ENCODE peak calls at places on chromosomes 4 and X, in eight cellular contexts. U, W, M, P, C, G, E and D are unnamed samples.

GRCh38 chr4:86653237-86653865 is 59.2 kb downstream of the PTPN13 start:
- DNase-seq in G (no peak), W (no peak), U (no peak), E (peak; percentile 22), M (no peak), C (no peak), P (no peak), D (no peak)

GRCh38 chrX:106959897-106960296 is 39.7 kb downstream of the CLDN2 start:
- DNase-seq in E (no peak), C (no peak), W (no peak), U (no peak), P (no peak), M (peak; percentile 47), G (no peak), D (no peak)

GRCh38 chr4:5033266-5033945 is 14.1 kb upstream of the CYTL1 start:
- DNase-seq in P (no peak), U (no peak), E (no peak), C (peak; percentile 21), W (peak; percentile 60), G (peak; percentile 26), M (no peak), D (no peak)

GRCh38 chr4:150943126-150943525 is 72.0 kb downstream of the LRBA start:
- DNase-seq in P (no peak), U (no peak), W (no peak), M (no peak), G (no peak), E (no peak), C (no peak), D (no peak)

GRCh38 chr4:139921551-139922184 is 232.3 kb downstream of the MAML3 start:
- DNase-seq in W (no peak), C (no peak), U (no peak), P (no peak), E (peak; percentile 60), G (no peak), M (peak; percentile 40), D (no peak)

GRCh38 chrX:50093627-50094026 is 107.2 kb downstream of the AKAP4 start:
- DNase-seq in P (no peak), M (no peak), E (no peak), C (no peak), G (no peak), W (no peak), U (no peak), D (no peak)

GRCh38 chr4:106818764-106819163 is 217.3 kb downstream of the DKK2 start:
- DNase-seq in M (no peak), E (no peak), P (no peak), C (no peak), W (no peak), U (no peak), G (no peak), D (no peak)

GRCh38 chrX:68163446-68163845 is 269.8 kb downstream of the OPHN1 start:
- DNase-seq in W (no peak), C (no peak), U (no peak), G (no peak), P (no peak), M (no peak), E (no peak), D (no peak)

GRCh38 chr4:114208747-114209146 is 229.3 kb upstream of the ARSJ start:
- DNase-seq in P (no peak), M (no peak), E (no peak), U (no peak), G (no peak), W (no peak), C (no peak), D (no peak)

GRCh38 chrX:49246541-49246940 is 11.3 kb downstream of the CCDC22 start:
- DNase-seq in C (no peak), W (no peak), M (no peak), U (no peak), G (no peak), E (no peak), P (no peak), D (no peak)

GRCh38 chrX:9635805-9636204 is 129.8 kb downstream of the GPR143 start:
- DNase-seq in P (no peak), G (no peak), W (no peak), M (no peak), E (no peak), C (no peak), U (peak; percentile 80), D (no peak)

GRCh38 chr4:152369903-152370296 is 166.0 kb downstream of the FBXW7 start:
- DNase-seq in C (no peak), M (no peak), E (no peak), U (no peak), W (no peak), P (no peak), G (no peak), D (no peak)

GRCh38 chr4:105369988-105370387 is 103.9 kb downstream of the PPA2 start:
- DNase-seq in C (no peak), G (no peak), W (no peak), E (no peak), M (no peak), U (no peak), P (no peak), D (no peak)

DNA sequence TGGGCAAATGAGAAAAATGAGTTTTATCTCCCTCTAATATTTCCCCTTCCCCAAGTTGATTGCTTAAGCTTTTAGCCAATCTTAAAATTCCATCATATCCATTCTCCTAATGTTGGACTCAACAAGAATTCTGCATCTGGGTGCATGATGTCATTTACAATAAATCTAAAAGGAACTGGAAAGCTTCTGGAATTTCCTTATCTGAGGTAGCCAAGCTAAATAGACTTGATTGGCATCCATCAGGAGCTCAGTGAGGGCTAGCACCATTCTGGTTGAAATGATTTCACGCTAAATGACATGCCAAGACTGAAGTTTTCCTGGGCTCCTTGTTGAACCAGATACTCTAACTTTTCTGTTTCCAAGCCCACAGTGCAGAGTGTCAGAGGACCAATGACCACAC is 110.3 kb upstream of the SCML1 start:
- DNase-seq in E (no peak), W (no peak), U (no peak), C (no peak), M (no peak), P (no peak), G (no peak), D (no peak)
- H3K27ac ChIP-seq in E (no peak overlapping the region), W (no peak overlapping the region), U (no peak overlapping the region), C (no peak overlapping the region), M (no peak overlapping the region), P (no peak overlapping the region), G (no peak overlapping the region), D (no peak overlapping the region)

GRCh38 chrX:38699603-38700110 is 101.6 kb upstream of the MID1IP1 start:
- DNase-seq in U (no peak), G (no peak), C (no peak), W (no peak), E (no peak), M (no peak), P (no peak), D (no peak)
- H3K27ac ChIP-seq in U (no peak overlapping the region), G (no peak overlapping the region), C (no peak overlapping the region), W (no peak overlapping the region), E (no peak overlapping the region), M (no peak overlapping the region), P (no peak overlapping the region), D (no peak overlapping the region)

GRCh38 chrX:136794080-136794479 is 13.3 kb upstream of the ARHGEF6 start:
- DNase-seq in M (no peak), W (no peak), P (no peak), C (no peak), U (no peak), E (no peak), G (no peak), D (no peak)

GRCh38 chrX:136802515-136802914 is 21.8 kb upstream of the ARHGEF6 start:
- DNase-seq in P (no peak), W (no peak), C (no peak), M (no peak), U (no peak), E (no peak), G (no peak), D (no peak)

DNA sequence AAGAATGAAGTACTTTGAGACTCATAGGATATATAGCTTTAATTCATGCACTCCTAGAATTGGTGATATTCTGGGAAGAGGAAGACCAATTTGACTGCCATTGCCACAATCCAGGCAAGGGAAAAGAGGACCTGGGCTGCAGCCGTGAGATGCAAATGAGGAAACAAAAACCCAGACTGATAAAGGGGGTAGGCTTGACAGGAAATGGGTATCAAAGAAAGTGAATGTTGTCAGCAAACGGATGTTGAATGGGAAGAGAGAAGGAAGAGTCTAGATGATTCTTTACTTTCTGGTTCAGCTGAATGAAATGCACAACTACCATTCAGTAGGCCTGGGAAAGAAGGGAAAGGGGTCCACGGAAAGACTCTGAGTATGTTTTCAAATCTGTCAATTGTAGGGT is 17.1 kb upstream of the ARHGEF6 start:
- DNase-seq in E (no peak), U (no peak), W (no peak), P (no peak), C (no peak), G (no peak), M (no peak), D (no peak)
- H3K27ac ChIP-seq in E (no peak overlapping the region), U (no peak overlapping the region), W (no peak overlapping the region), P (no peak overlapping the region), C (no peak overlapping the region), G (no peak overlapping the region), M (no peak overlapping the region), D (no peak overlapping the region)

DNA sequence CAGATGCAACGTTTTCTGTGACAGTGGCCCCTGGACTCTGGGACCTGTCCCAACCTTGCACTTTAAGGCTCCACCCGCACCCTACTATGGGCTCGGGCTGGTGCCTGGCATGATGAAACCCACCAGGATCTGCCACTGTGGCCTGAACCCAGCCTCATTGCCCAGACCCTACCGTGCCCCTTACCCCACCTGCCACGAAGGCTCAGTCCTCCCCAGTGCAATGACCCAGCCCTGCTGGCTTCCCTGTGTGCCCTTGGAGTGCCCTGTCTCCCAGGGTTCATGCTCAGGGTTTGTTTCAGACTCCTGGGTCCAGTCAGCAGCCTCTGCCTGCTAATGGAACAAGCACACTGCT is 3.1 kb downstream of the UVSSA start:
- DNase-seq in U (no peak), M (no peak), P (no peak), G (no peak), W (no peak), C (no peak), E (no peak), D (no peak)
- H3K27ac ChIP-seq in U (no peak overlapping the region), M (no peak overlapping the region), P (no peak overlapping the region), G (no peak overlapping the region), W (no peak overlapping the region), C (no peak overlapping the region), E (no peak overlapping the region), D (no peak overlapping the region)

GRCh38 chr4:18882468-18882867 is 860.9 kb upstream of the LCORL start:
- DNase-seq in M (peak; percentile 3), C (no peak), G (no peak), W (no peak), E (no peak), P (no peak), U (no peak), D (no peak)
- H3K27ac ChIP-seq in M (no peak overlapping the region), C (no peak overlapping the region), G (no peak overlapping the region), W (no peak overlapping the region), E (no peak overlapping the region), P (no peak overlapping the region), U (no peak overlapping the region), D (no peak overlapping the region)